ENCODE peak calls at places on chromosomes 13 and 19, in seven cellular contexts. V, J, O, F, Y, A and W are unnamed samples.
A peak's percentile ranks its signal among the peaks of the same experiment; 100 is the strongest.

GRCh38 chr13:75760182-75760981 is 124.3 kb downstream of the LMO7 start:
- DNase-seq in Y (peak; percentile 57), O (no peak), V (no peak), A (no peak), J (no peak), F (no peak), W (peak; percentile 50)

GRCh38 chr13:48233886-48234488 is 981 bp downstream of the ITM2B start:
- DNase-seq in A (no peak), Y (no peak), O (peak; percentile 74), F (no peak), J (no peak), V (no peak), W (no peak)

GRCh38 chr13:36096411-36097184 is 34.6 kb downstream of the DCLK1 start:
- DNase-seq in Y (no peak), O (no peak), V (no peak), A (no peak), F (no peak), J (no peak), W (no peak)

GRCh38 chr13:96816261-96816660 is 178.0 kb downstream of the OXGR1 start:
- DNase-seq in Y (no peak), J (no peak), F (no peak), A (no peak), V (no peak), O (no peak), W (no peak)

GRCh38 chr19:11540642-11541041 is 2.0 kb downstream of the CNN1 start:
- DNase-seq in F (no peak), V (no peak), O (no peak), J (no peak), A (no peak), Y (no peak), W (no peak)

GRCh38 chr19:56134655-56134922 is 6.5 kb upstream of the ZNF444 start:
- DNase-seq in F (no peak), Y (no peak), A (no peak), O (no peak), V (no peak), J (no peak), W (no peak)

GRCh38 chr19:6536138-6536671 is 5.4 kb downstream of the TNFSF9 start:
- DNase-seq in Y (no peak), F (peak; percentile 58), A (peak; percentile 86), J (no peak), O (peak; percentile 13), V (peak; percentile 78), W (peak; percentile 70)

GRCh38 chr19:18322318-18322758 is 538 bp downstream of the LSM4 start:
- DNase-seq in J (peak; percentile 40), F (no peak), V (peak; percentile 59), O (peak; percentile 59), A (no peak), Y (peak; percentile 44), W (peak; percentile 66)

GRCh38 chr13:40031031-40031430 is 375.6 kb downstream of the COG6 start:
- DNase-seq in O (peak; percentile 52), V (no peak), A (no peak), Y (no peak), J (no peak), F (no peak), W (no peak)

GRCh38 chr19:6856749-6857372 is 30.5 kb upstream of the ADGRE1 start:
- DNase-seq in Y (no peak), O (no peak), F (no peak), J (no peak), V (no peak), A (no peak), W (no peak)

GRCh38 chr19:12034196-12034595 is 1.3 kb downstream of the ZNF433 start:
- DNase-seq in A (no peak), F (no peak), O (no peak), J (no peak), Y (no peak), V (no peak), W (no peak)